ENCODE peak calls at places on chromosomes 1 and 21, in ten cellular contexts. S, D, G, A, X, Q, N, I, R and H are unnamed samples. For H3K36me3, the result is how much of the 10 kb centered on the place peaks cover.

GRCh38 chr1:111596499-111596898 is 23.1 kb upstream of the RAP1A start:
- DNase-seq in S (no peak), D (no peak), G (no peak), A (no peak), X (no peak), Q (peak), N (no peak), I (no peak), R (no peak), H (no peak)

GRCh38 chr1:52588535-52588934 is 13.6 kb upstream of the GPX7 start:
- DNase-seq in S (no peak), D (no peak), G (no peak), A (no peak), X (no peak), Q (no peak), N (no peak), I (no peak), R (no peak), H (no peak)

GRCh38 chr1:54173681-54174080 is 20.9 kb upstream of the CDCP2 start:
- DNase-seq in S (no peak), D (no peak), G (no peak), A (no peak), X (no peak), Q (no peak), N (no peak), I (no peak), R (no peak), H (no peak)

GRCh38 chr1:156356875-156357534 is 12.0 kb upstream of the RHBG start:
- DNase-seq in S (no peak), D (peak), G (peak), A (peak), X (no peak), Q (peak), N (peak), I (peak), R (no peak), H (peak)

GRCh38 chr1:201025571-201026002 is 2.1 kb upstream of the KIF21B start:
- DNase-seq in S (peak), D (no peak), G (no peak), A (no peak), X (peak), Q (no peak), N (no peak), I (no peak), R (no peak), H (no peak)

GRCh38 chr1:36023098-36023769 is 60.7 kb upstream of the TEKT2 start:
- DNase-seq in S (no peak), D (no peak), G (no peak), A (no peak), X (no peak), Q (no peak), N (no peak), I (no peak), R (no peak), H (no peak)

GRCh38 chr1:161115132-161115711 is 2.6 kb downstream of the PFDN2 start:
- DNase-seq in S (peak), D (no peak), G (peak), A (no peak), X (peak), Q (no peak), N (no peak), I (peak), R (no peak), H (no peak)

GRCh38 chr1:92804721-92805169 is 19.8 kb upstream of the EVI5 start:
- DNase-seq in S (peak), D (no peak), G (peak), A (peak), X (peak), Q (peak), N (peak), I (peak), R (peak), H (peak)

GRCh38 chr1:9143250-9143649 is 14.3 kb upstream of the GPR157 start:
- DNase-seq in S (peak), D (no peak), G (peak), A (no peak), X (peak), Q (no peak), N (no peak), I (peak), R (no peak), H (peak)

GRCh38 chr1:30321216-30321910 is 402.0 kb downstream of the MATN1 start:
- DNase-seq in S (no peak), D (peak), G (no peak), A (no peak), X (no peak), Q (no peak), N (no peak), I (no peak), R (no peak), H (no peak)

GRCh38 chr1:109040627-109041613 is 982 bp downstream of the WDR47 start:
- DNase-seq in S (peak), D (peak), G (peak), A (no peak), X (no peak), Q (no peak), N (peak), I (peak), R (no peak), H (peak)

GRCh38 chr21:32135401-32136363 is 143.2 kb downstream of the MIS18A start:
- DNase-seq in S (peak), D (peak), G (peak), A (no peak), X (peak), Q (no peak), N (no peak), I (no peak), R (peak), H (no peak)

GRCh38 chr1:32250893-32251716 is at the start of gene LCK:
- DNase-seq in S (no peak), D (peak), G (no peak), A (no peak), X (no peak), Q (peak), N (peak), I (no peak), R (no peak), H (no peak)

GRCh38 chr1:33119532-33120217 is 38.7 kb downstream of the AZIN2 start:
- DNase-seq in S (peak), D (peak), G (no peak), A (no peak), X (no peak), Q (no peak), N (no peak), I (no peak), R (no peak), H (no peak)

GRCh38 chr1:198686069-198686728 is 47.4 kb downstream of the PTPRC start:
- DNase-seq in S (peak), D (no peak), G (no peak), A (no peak), X (peak), Q (peak), N (no peak), I (peak), R (no peak), H (no peak)

GRCh38 chr1:201773764-201774163 is 55.2 kb upstream of the IPO9 start:
- DNase-seq in S (peak), D (no peak), G (no peak), A (no peak), X (peak), Q (no peak), N (no peak), I (peak), R (no peak), H (no peak)

GRCh38 chr21:25199944-25200343 is 407.3 kb downstream of the MRPL39 start:
- DNase-seq in S (no peak), D (no peak), G (no peak), A (no peak), X (no peak), Q (no peak), N (no peak), I (no peak), R (no peak), H (no peak)

GRCh38 chr1:25579947-25580309 is 36.5 kb downstream of the LDLRAP1 start:
- DNase-seq in S (no peak), D (no peak), G (no peak), A (no peak), X (no peak), Q (no peak), N (no peak), I (no peak), R (no peak), H (no peak)

GRCh38 chr1:155952505-155952890 is 11.1 kb downstream of the RXFP4 start:
- DNase-seq in S (no peak), D (no peak), G (no peak), A (no peak), X (no peak), Q (no peak), N (no peak), I (no peak), R (no peak), H (no peak)

GRCh38 chr1:168582690-168583325 is 6.4 kb downstream of the XCL1 start:
- DNase-seq in S (peak), D (no peak), G (no peak), A (no peak), X (peak), Q (no peak), N (no peak), I (no peak), R (no peak), H (no peak)

GRCh38 chr21:34510148-34511142 is 1.6 kb downstream of the KCNE1 start:
- DNase-seq in S (peak), D (peak), G (peak), A (peak), X (no peak), Q (no peak), N (peak), I (peak), R (peak), H (peak)

GRCh38 chr1:27967106-27967883 is 7.5 kb downstream of the XKR8 start:
- DNase-seq in S (no peak), D (no peak), G (no peak), A (no peak), X (no peak), Q (no peak), N (no peak), I (no peak), R (no peak), H (no peak)

GRCh38 chr1:27970401-27970800 is 10.6 kb downstream of the XKR8 start:
- DNase-seq in S (peak), D (no peak), G (peak), A (no peak), X (peak), Q (no peak), N (no peak), I (no peak), R (no peak), H (no peak)

GRCh38 chr1:27966402-27967105 is 6.8 kb downstream of the XKR8 start:
- DNase-seq in S (peak), D (no peak), G (no peak), A (no peak), X (peak), Q (no peak), N (no peak), I (peak), R (no peak), H (no peak)

GRCh38 chr1:27967884-27968466 is 8.2 kb downstream of the XKR8 start:
- DNase-seq in S (no peak), D (no peak), G (no peak), A (no peak), X (no peak), Q (no peak), N (no peak), I (no peak), R (no peak), H (no peak)

DNA sequence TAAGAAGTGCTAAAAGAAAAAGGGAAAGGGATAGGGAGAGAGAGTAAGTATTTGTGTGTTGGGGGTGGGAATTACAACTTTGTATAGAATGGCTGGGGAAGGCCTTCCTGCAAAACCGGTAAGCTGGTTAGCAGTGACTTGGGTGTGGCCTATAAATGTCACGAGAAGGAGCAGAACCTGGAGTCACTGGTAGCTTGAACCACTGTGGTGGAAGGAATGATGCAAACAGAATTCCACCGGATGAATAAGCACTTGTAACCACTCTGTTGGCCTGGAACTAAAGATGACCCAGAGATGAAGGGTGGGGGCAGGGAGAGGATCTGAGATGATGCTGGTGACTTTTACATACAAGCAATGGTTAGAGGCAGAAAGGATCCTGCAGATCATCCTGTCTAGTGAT is 8.9 kb downstream of the XKR8 start:
- DNase-seq in S (peak), D (no peak), G (no peak), A (no peak), X (peak), Q (no peak), N (no peak), I (peak), R (no peak), H (no peak)
- H3K36me3 ChIP-seq in S (under half), D (under half), G (under half), A (under half), X (under half), Q (under half), N (under half), I (under half), R (under half), H (under half)

GRCh38 chr21:38472709-38473108 is 25.6 kb downstream of the ERG start:
- DNase-seq in S (no peak), D (peak), G (no peak), A (no peak), X (no peak), Q (no peak), N (no peak), I (no peak), R (no peak), H (peak)
- H3K27ac ChIP-seq in S (no peak), D (no peak), G (peak), A (peak), X (no peak), Q (no peak), N (peak), I (no peak), R (no peak), H (peak)

GRCh38 chr1:230694991-230695390 is 18.9 kb downstream of the AGT start:
- DNase-seq in S (no peak), D (no peak), G (no peak), A (no peak), X (no peak), Q (no peak), N (no peak), I (no peak), R (no peak), H (no peak)
- H3K36me3 ChIP-seq in S (under half), D (under half), G (under half), A (under half), X (under half), Q (under half), N (under half), I (under half), R (under half), H (under half)

DNA sequence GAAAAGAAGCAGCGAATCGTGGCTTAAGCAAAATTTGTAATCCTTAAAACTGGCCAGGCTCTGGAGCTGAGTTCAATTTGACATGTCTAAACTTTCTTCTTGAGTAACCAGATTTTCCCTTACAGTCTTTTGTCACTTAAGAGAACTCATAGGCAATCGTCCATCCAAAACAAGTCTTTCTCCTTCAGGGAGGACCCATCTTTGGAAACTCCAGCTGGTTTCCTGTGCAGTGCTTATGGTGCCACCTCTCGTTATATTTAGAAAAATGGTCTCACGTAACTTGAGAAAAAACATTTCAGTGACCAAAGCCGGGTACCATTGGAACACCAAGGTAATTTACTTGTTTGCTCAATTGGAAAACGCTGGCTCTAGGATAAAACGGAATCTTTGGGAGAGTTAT is 1.9 kb upstream of the PTTG1IP start:
- DNase-seq in S (peak), D (no peak), G (no peak), A (no peak), X (peak), Q (peak), N (no peak), I (peak), R (no peak), H (no peak)
- H3K27ac ChIP-seq in S (no peak), D (no peak), G (peak), A (peak), X (no peak), Q (no peak), N (peak), I (peak), R (peak), H (peak)

DNA sequence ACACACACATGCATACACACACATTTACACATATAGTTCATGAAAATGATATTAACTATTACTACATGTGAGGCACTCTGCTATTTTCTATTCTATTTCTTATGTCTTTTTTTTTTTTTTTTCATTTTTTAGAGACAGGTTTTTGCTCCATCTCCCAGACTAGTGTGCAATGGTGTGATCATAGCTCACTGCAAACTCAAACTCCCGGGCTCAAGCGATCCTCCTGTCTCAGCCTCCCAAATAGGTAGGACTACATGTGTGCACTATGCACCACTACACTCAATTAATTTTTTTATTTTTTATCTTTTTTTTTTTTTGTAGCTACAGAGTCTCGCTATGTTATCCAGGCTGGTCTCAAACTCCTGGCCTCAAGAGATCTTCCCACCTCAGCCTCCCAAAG is 48.8 kb upstream of the RAB4A start:
- DNase-seq in S (no peak), D (no peak), G (no peak), A (no peak), X (no peak), Q (no peak), N (no peak), I (no peak), R (no peak), H (no peak)
- H3K36me3 ChIP-seq in S (under half), D (under half), G (under half), A (under half), X (under half), Q (under half), N (under half), I (under half), R (under half), H (under half)

GRCh38 chr1:151846062-151846568 is 6.5 kb upstream of the C2CD4D start:
- DNase-seq in S (peak), D (no peak), G (no peak), A (no peak), X (peak), Q (no peak), N (no peak), I (peak), R (no peak), H (no peak)

GRCh38 chr1:151849871-151850270 is 3.6 kb downstream of the THEM5 start:
- DNase-seq in S (no peak), D (no peak), G (no peak), A (no peak), X (no peak), Q (no peak), N (no peak), I (no peak), R (no peak), H (no peak)

GRCh38 chr1:151846686-151847227 is 6.8 kb downstream of the THEM5 start:
- DNase-seq in S (no peak), D (no peak), G (no peak), A (no peak), X (no peak), Q (no peak), N (no peak), I (no peak), R (no peak), H (no peak)

GRCh38 chr1:151851886-151852285 is 1.6 kb downstream of the THEM5 start:
- DNase-seq in S (no peak), D (no peak), G (no peak), A (no peak), X (no peak), Q (no peak), N (no peak), I (no peak), R (no peak), H (no peak)

DNA sequence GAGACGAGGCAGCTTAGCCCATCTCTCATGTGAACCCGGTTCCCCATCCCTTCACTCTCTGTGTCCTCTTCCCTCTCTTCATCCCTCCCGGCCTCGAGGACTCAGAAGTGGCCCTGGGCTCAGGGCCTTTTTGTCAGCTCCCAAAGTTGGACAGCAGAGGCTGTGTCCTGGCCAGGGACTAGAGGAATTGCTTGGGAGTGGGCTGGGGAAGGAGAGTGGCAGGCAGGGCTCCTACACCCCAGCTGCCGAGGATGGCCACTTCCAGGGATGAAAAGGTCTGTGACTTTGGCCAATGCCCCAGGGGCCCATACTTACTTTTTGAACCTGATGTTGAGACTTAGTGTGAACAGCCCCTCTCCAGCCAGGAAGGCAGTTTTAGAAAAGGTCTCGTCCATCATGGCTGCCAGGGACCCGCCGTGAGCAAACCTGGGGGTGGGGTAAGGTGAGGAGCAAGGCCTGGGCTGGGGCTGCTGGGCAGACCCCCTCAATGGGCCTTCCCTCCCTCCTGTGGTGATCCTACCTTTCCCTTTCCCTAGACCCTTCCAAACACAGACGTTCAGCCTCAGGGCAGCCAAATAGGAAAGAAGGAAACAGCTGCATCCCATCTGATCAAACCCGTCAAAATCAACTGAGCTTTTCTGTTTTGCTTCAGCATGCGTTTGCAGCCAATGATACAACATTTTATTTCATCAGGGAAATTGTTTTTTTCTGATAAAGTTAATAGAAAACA is 5.5 kb downstream of the THEM5 start:
- DNase-seq in S (no peak), D (no peak), G (no peak), A (no peak), X (no peak), Q (no peak), N (no peak), I (no peak), R (no peak), H (no peak)
- H3K27ac ChIP-seq in S (no peak), D (no peak), G (no peak), A (no peak), X (no peak), Q (no peak), N (no peak), I (no peak), R (no peak), H (no peak)

DNA sequence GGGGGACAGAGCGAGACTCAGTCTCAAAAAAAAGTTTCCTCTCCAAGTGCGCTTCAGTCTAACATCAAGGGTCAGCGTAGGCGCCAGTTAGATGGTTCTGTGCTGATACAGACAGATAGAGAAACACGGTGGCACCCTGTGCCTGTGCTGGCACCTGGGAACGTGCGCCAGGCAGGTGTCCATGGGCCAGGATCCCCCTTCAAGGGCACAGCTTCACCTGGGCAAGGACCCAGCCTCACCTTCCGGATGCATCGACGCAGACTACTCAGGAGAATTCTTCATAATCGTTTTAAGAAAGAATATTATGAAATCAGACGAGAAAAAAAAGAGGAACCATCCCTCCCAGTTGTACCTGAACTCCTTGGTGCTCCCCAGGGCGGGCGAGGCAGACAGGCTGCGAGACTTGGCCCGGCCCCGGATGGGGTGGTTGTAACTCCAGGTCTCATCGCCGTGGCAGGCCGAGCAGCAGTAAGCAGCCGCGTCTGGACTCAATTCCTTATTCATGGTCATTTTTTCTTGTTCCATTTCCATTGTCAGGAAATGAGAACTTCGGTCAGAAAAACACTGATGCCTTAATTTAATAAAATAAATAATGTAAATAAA is 13.3 kb downstream of the NADK start:
- DNase-seq in S (no peak), D (no peak), G (no peak), A (no peak), X (no peak), Q (no peak), N (no peak), I (no peak), R (no peak), H (no peak)
- H3K36me3 ChIP-seq in S (under half), D (under half), G (under half), A (half or more), X (under half), Q (under half), N (under half), I (under half), R (under half), H (half or more)